ENCODE peak calls at places on chromosomes 11 and 22, in eight cellular contexts. One of them, this sample, is unnamed.

GRCh38 chr22:29638678-29639077 is 35.2 kb downstream of the NF2 start:
- DNase-seq in AG10803: no peak
- DNase-seq in GM13977: no peak
- DNase-seq in AG04449: no peak
- DNase-seq in mesothelial cell of epicardium: no peak
- DNase-seq in fibroblast of mammary gland: no peak
- DNase-seq in GM12864: no peak
- DNase-seq in progenitor cell of endocrine pancreas: no peak
- DNase-seq in this sample: no peak

GRCh38 chr11:111870522-111870886 is 877 bp downstream of the ALG9 start:
- DNase-seq in AG10803: no peak
- DNase-seq in GM13977: no peak
- DNase-seq in AG04449: no peak
- DNase-seq in mesothelial cell of epicardium: no peak
- DNase-seq in fibroblast of mammary gland: no peak
- DNase-seq in GM12864: no peak
- DNase-seq in progenitor cell of endocrine pancreas: no peak
- DNase-seq in this sample: no peak

GRCh38 chr11:66266378-66267038 is 1.9 kb upstream of the RAB1B start:
- DNase-seq in AG10803: no peak
- DNase-seq in GM13977: no peak
- DNase-seq in AG04449: no peak
- DNase-seq in mesothelial cell of epicardium: no peak
- DNase-seq in fibroblast of mammary gland: no peak
- DNase-seq in GM12864: no peak
- DNase-seq in progenitor cell of endocrine pancreas: no peak
- DNase-seq in this sample: no peak

GRCh38 chr22:22721681-22722309 is 77.4 kb downstream of the GGTLC2 start:
- DNase-seq in AG10803: peak; percentile 44
- DNase-seq in GM13977: no peak
- DNase-seq in AG04449: peak; percentile 14
- DNase-seq in mesothelial cell of epicardium: no peak
- DNase-seq in fibroblast of mammary gland: peak; percentile 96
- DNase-seq in GM12864: peak; percentile 72
- DNase-seq in progenitor cell of endocrine pancreas: no peak
- DNase-seq in this sample: no peak

GRCh38 chr11:2862395-2862949 is 23.1 kb downstream of the CDKN1C start:
- DNase-seq in AG10803: no peak
- DNase-seq in GM13977: no peak
- DNase-seq in AG04449: no peak
- DNase-seq in mesothelial cell of epicardium: no peak
- DNase-seq in fibroblast of mammary gland: no peak
- DNase-seq in GM12864: no peak
- DNase-seq in progenitor cell of endocrine pancreas: no peak
- DNase-seq in this sample: no peak

GRCh38 chr11:45606514-45607024 is 58.9 kb downstream of the CHST1 start:
- DNase-seq in AG10803: no peak
- DNase-seq in GM13977: no peak
- DNase-seq in AG04449: no peak
- DNase-seq in mesothelial cell of epicardium: no peak
- DNase-seq in fibroblast of mammary gland: no peak
- DNase-seq in GM12864: no peak
- DNase-seq in progenitor cell of endocrine pancreas: no peak
- DNase-seq in this sample: no peak

GRCh38 chr11:73221996-73222395 is 3.9 kb downstream of the P2RY2 start:
- DNase-seq in AG10803: no peak
- DNase-seq in GM13977: no peak
- DNase-seq in AG04449: no peak
- DNase-seq in mesothelial cell of epicardium: no peak
- DNase-seq in fibroblast of mammary gland: no peak
- DNase-seq in GM12864: no peak
- DNase-seq in progenitor cell of endocrine pancreas: no peak
- DNase-seq in this sample: no peak

GRCh38 chr11:2096001-2096918 is 42.9 kb downstream of the IGF2 start:
- DNase-seq in AG10803: peak; percentile 85
- DNase-seq in GM13977: no peak
- DNase-seq in AG04449: peak; percentile 33
- DNase-seq in mesothelial cell of epicardium: peak; percentile 14
- DNase-seq in fibroblast of mammary gland: no peak
- DNase-seq in GM12864: no peak
- DNase-seq in progenitor cell of endocrine pancreas: no peak
- DNase-seq in this sample: no peak

GRCh38 chr11:28384418-28384817 is 276.2 kb downstream of the METTL15 start:
- DNase-seq in AG10803: peak; percentile 99
- DNase-seq in GM13977: no peak
- DNase-seq in AG04449: peak; percentile 90
- DNase-seq in mesothelial cell of epicardium: no peak
- DNase-seq in fibroblast of mammary gland: peak; percentile 92
- DNase-seq in GM12864: no peak
- DNase-seq in progenitor cell of endocrine pancreas: no peak
- DNase-seq in this sample: no peak

GRCh38 chr11:134477486-134477885 is 65.4 kb upstream of the B3GAT1 start:
- DNase-seq in AG10803: no peak
- DNase-seq in GM13977: no peak
- DNase-seq in AG04449: no peak
- DNase-seq in mesothelial cell of epicardium: no peak
- DNase-seq in fibroblast of mammary gland: no peak
- DNase-seq in GM12864: no peak
- DNase-seq in progenitor cell of endocrine pancreas: no peak
- DNase-seq in this sample: no peak

GRCh38 chr11:32105871-32106312 is 15.0 kb downstream of the RCN1 start:
- DNase-seq in AG10803: no peak
- DNase-seq in GM13977: no peak
- DNase-seq in AG04449: no peak
- DNase-seq in mesothelial cell of epicardium: no peak
- DNase-seq in fibroblast of mammary gland: no peak
- DNase-seq in GM12864: peak; percentile 43
- DNase-seq in progenitor cell of endocrine pancreas: no peak
- DNase-seq in this sample: no peak

GRCh38 chr11:35030716-35031213 is 108.2 kb upstream of the CD44 start:
- DNase-seq in AG10803: peak; percentile 90
- DNase-seq in GM13977: no peak
- DNase-seq in AG04449: peak; percentile 91
- DNase-seq in mesothelial cell of epicardium: no peak
- DNase-seq in fibroblast of mammary gland: peak; percentile 99
- DNase-seq in GM12864: no peak
- DNase-seq in progenitor cell of endocrine pancreas: no peak
- DNase-seq in this sample: no peak

GRCh38 chr11:37786214-37786755 is 1188.2 kb upstream of the RAG2 start:
- DNase-seq in AG10803: peak; percentile 23
- DNase-seq in GM13977: no peak
- DNase-seq in AG04449: peak; percentile 44
- DNase-seq in mesothelial cell of epicardium: no peak
- DNase-seq in fibroblast of mammary gland: peak; percentile 45
- DNase-seq in GM12864: no peak
- DNase-seq in progenitor cell of endocrine pancreas: no peak
- DNase-seq in this sample: no peak

GRCh38 chr11:78290293-78291176 is 101.8 kb downstream of the USP35 start:
- DNase-seq in AG10803: peak; percentile 85
- DNase-seq in GM13977: no peak
- DNase-seq in AG04449: peak; percentile 7
- DNase-seq in mesothelial cell of epicardium: no peak
- DNase-seq in fibroblast of mammary gland: peak; percentile 93
- DNase-seq in GM12864: no peak
- DNase-seq in progenitor cell of endocrine pancreas: no peak
- DNase-seq in this sample: no peak

GRCh38 chr11:65558002-65558784 is at the start of gene LTBP3:
- DNase-seq in AG10803: peak; percentile 84
- DNase-seq in GM13977: peak; percentile 85
- DNase-seq in AG04449: no peak
- DNase-seq in mesothelial cell of epicardium: peak; percentile 82
- DNase-seq in fibroblast of mammary gland: peak; percentile 71
- DNase-seq in GM12864: no peak
- DNase-seq in progenitor cell of endocrine pancreas: peak; percentile 47
- DNase-seq in this sample: peak; percentile 44

GRCh38 chr11:19436932-19437331 is 196.2 kb upstream of the E2F8 start:
- DNase-seq in AG10803: no peak
- DNase-seq in GM13977: peak; percentile 32
- DNase-seq in AG04449: no peak
- DNase-seq in mesothelial cell of epicardium: no peak
- DNase-seq in fibroblast of mammary gland: no peak
- DNase-seq in GM12864: no peak
- DNase-seq in progenitor cell of endocrine pancreas: no peak
- DNase-seq in this sample: no peak

GRCh38 chr11:4167292-4167691 is 72.7 kb downstream of the RRM1 start:
- DNase-seq in AG10803: no peak
- DNase-seq in GM13977: no peak
- DNase-seq in AG04449: no peak
- DNase-seq in mesothelial cell of epicardium: no peak
- DNase-seq in fibroblast of mammary gland: no peak
- DNase-seq in GM12864: no peak
- DNase-seq in progenitor cell of endocrine pancreas: no peak
- DNase-seq in this sample: no peak

GRCh38 chr22:24137595-24137994 is 43.7 kb upstream of the SUSD2 start:
- DNase-seq in AG10803: peak; percentile 90
- DNase-seq in GM13977: no peak
- DNase-seq in AG04449: peak; percentile 61
- DNase-seq in mesothelial cell of epicardium: no peak
- DNase-seq in fibroblast of mammary gland: peak; percentile 89
- DNase-seq in GM12864: no peak
- DNase-seq in progenitor cell of endocrine pancreas: no peak
- DNase-seq in this sample: no peak

GRCh38 chr22:31652129-31652528 is 9.9 kb downstream of the PISD start:
- DNase-seq in AG10803: no peak
- DNase-seq in GM13977: no peak
- DNase-seq in AG04449: no peak
- DNase-seq in mesothelial cell of epicardium: no peak
- DNase-seq in fibroblast of mammary gland: no peak
- DNase-seq in GM12864: no peak
- DNase-seq in progenitor cell of endocrine pancreas: no peak
- DNase-seq in this sample: no peak

GRCh38 chr22:24060375-24060788 is 49.3 kb downstream of the CABIN1 start:
- DNase-seq in AG10803: peak; percentile 90
- DNase-seq in GM13977: no peak
- DNase-seq in AG04449: peak; percentile 79
- DNase-seq in mesothelial cell of epicardium: no peak
- DNase-seq in fibroblast of mammary gland: peak; percentile 98
- DNase-seq in GM12864: no peak
- DNase-seq in progenitor cell of endocrine pancreas: no peak
- DNase-seq in this sample: no peak

GRCh38 chr11:47501095-47501494 is 51.8 kb downstream of the CELF1 start:
- DNase-seq in AG10803: no peak
- DNase-seq in GM13977: no peak
- DNase-seq in AG04449: no peak
- DNase-seq in mesothelial cell of epicardium: no peak
- DNase-seq in fibroblast of mammary gland: no peak
- DNase-seq in GM12864: no peak
- DNase-seq in progenitor cell of endocrine pancreas: no peak
- DNase-seq in this sample: no peak

GRCh38 chr22:50481440-50482106 is at the start of gene ADM2:
- DNase-seq in AG10803: peak; percentile 49
- DNase-seq in GM13977: peak; percentile 82
- DNase-seq in AG04449: no peak
- DNase-seq in mesothelial cell of epicardium: peak; percentile 65
- DNase-seq in fibroblast of mammary gland: no peak
- DNase-seq in GM12864: no peak
- DNase-seq in progenitor cell of endocrine pancreas: peak; percentile 44
- DNase-seq in this sample: peak; percentile 69

GRCh38 chr11:1053121-1053901 is 16.8 kb upstream of the MUC6 start:
- DNase-seq in AG10803: peak; percentile 5
- DNase-seq in GM13977: no peak
- DNase-seq in AG04449: no peak
- DNase-seq in mesothelial cell of epicardium: no peak
- DNase-seq in fibroblast of mammary gland: no peak
- DNase-seq in GM12864: no peak
- DNase-seq in progenitor cell of endocrine pancreas: no peak
- DNase-seq in this sample: no peak
- TF ChIP-seq CTCF in AG10803: no peak
- TF ChIP-seq CTCF in GM13977: no peak
- TF ChIP-seq CTCF in AG04449: no peak
- TF ChIP-seq CTCF in mesothelial cell of epicardium: no peak
- TF ChIP-seq CTCF in fibroblast of mammary gland: no peak
- TF ChIP-seq CTCF in GM12864: no peak
- TF ChIP-seq CTCF in progenitor cell of endocrine pancreas: no peak
- TF ChIP-seq CTCF in this sample: no peak

DNA sequence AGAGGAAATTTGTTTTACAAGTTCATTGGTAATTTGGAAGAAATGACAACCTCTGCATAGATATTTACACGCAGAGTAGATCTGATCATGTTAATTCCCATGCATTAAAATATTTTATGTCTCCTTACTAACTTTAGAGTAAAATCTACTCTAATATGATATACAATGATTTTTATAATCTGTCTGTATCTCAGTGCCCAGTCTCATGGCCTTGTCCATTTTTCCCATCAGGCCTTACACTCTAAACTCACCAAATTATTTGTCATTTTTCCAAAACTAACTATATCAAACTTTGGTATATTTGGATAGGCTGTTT is 12.2 kb downstream of the OR10D3 start:
- DNase-seq in AG10803: no peak
- DNase-seq in GM13977: no peak
- DNase-seq in AG04449: no peak
- DNase-seq in mesothelial cell of epicardium: no peak
- DNase-seq in fibroblast of mammary gland: no peak
- DNase-seq in GM12864: no peak
- DNase-seq in progenitor cell of endocrine pancreas: no peak
- DNase-seq in this sample: no peak
- TF ChIP-seq CTCF in AG10803: no peak
- TF ChIP-seq CTCF in GM13977: no peak
- TF ChIP-seq CTCF in AG04449: no peak
- TF ChIP-seq CTCF in mesothelial cell of epicardium: no peak
- TF ChIP-seq CTCF in fibroblast of mammary gland: no peak
- TF ChIP-seq CTCF in GM12864: no peak
- TF ChIP-seq CTCF in progenitor cell of endocrine pancreas: no peak
- TF ChIP-seq CTCF in this sample: no peak

DNA sequence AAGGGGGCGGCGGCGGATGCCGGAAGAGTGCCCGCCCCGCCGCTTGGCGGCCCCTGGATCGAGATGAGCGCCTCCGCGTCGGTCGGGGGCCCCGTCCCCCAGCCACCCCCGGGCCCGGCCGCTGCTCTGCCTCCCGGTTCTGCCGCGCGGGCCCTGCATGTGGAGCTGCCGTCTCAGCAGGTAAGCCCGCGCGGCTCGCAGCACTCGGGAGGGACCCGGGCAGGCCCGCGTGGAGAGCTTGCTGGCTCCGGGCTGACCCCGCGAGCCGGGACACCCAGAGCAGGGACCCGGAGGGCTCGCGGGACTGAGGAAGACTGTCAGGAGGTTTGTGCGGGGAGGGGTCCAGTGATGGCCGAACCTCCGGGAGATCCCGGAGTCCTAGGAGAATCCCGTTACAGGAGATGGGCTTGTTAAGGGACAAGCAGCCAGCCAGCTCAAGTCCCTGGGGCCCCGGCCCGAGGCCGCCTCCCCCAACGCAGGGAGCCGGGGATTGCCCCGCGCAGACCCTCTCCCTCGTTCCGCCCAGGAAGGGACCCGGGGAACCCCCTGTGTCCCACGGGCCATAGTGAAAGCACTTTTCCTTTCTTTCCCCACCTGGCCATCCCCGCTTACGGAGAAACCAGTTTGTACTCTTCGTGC is 454 bp downstream of the UVRAG start:
- DNase-seq in AG10803: peak; percentile 28
- DNase-seq in GM13977: no peak
- DNase-seq in AG04449: no peak
- DNase-seq in mesothelial cell of epicardium: peak; percentile 64
- DNase-seq in fibroblast of mammary gland: peak; percentile 25
- DNase-seq in GM12864: no peak
- DNase-seq in progenitor cell of endocrine pancreas: peak; percentile 18
- DNase-seq in this sample: peak; percentile 65
- TF ChIP-seq CTCF in AG10803: no peak
- TF ChIP-seq CTCF in GM13977: no peak
- TF ChIP-seq CTCF in AG04449: no peak
- TF ChIP-seq CTCF in mesothelial cell of epicardium: no peak
- TF ChIP-seq CTCF in fibroblast of mammary gland: no peak
- TF ChIP-seq CTCF in GM12864: no peak
- TF ChIP-seq CTCF in progenitor cell of endocrine pancreas: peak; percentile 15
- TF ChIP-seq CTCF in this sample: no peak

GRCh38 chr11:61294717-61295595 is at the start of gene VWCE:
- DNase-seq in AG10803: peak; percentile 37
- DNase-seq in GM13977: peak; percentile 96
- DNase-seq in AG04449: no peak
- DNase-seq in mesothelial cell of epicardium: peak; percentile 73
- DNase-seq in fibroblast of mammary gland: peak; percentile 33
- DNase-seq in GM12864: no peak
- DNase-seq in progenitor cell of endocrine pancreas: peak; percentile 65
- DNase-seq in this sample: peak; percentile 67
- TF ChIP-seq CTCF in AG10803: peak; percentile 23
- TF ChIP-seq CTCF in GM13977: peak; percentile 55
- TF ChIP-seq CTCF in AG04449: peak; percentile 38
- TF ChIP-seq CTCF in mesothelial cell of epicardium: no peak
- TF ChIP-seq CTCF in fibroblast of mammary gland: no peak
- TF ChIP-seq CTCF in GM12864: peak; percentile 42
- TF ChIP-seq CTCF in progenitor cell of endocrine pancreas: peak; percentile 31
- TF ChIP-seq CTCF in this sample: no peak